ENCODE peak calls at places on chromosomes 11 and 22, in ten cellular contexts. Y, R, Z, K, L, M, O, S, J and X are unnamed samples.

GRCh38 chr22:30947821-30948454 is 20.6 kb downstream of the MORC2 start:
- DNase-seq in O (no peak), R (no peak), K (no peak), L (no peak), J (no peak), Y (no peak), M (no peak), Z (no peak), S (peak; percentile 23), X (no peak)

GRCh38 chr11:105219269-105219668 is 79.7 kb upstream of the CARD18 start:
- DNase-seq in K (no peak), M (no peak), L (no peak), S (no peak), R (no peak), Y (no peak), J (no peak), Z (no peak), O (no peak), X (no peak)

GRCh38 chr11:40882301-40882700 is 577.2 kb downstream of the LRRC4C start:
- DNase-seq in L (no peak), Y (no peak), Z (no peak), M (no peak), K (no peak), O (no peak), R (no peak), J (no peak), S (no peak), X (no peak)

GRCh38 chr22:28019360-28019759 is 100.3 kb upstream of the PITPNB start:
- DNase-seq in Z (peak; percentile 90), K (peak; percentile 61), S (peak; percentile 14), L (no peak), O (peak; percentile 93), Y (no peak), J (peak; percentile 10), R (peak; percentile 1), M (no peak), X (peak; percentile 65)

GRCh38 chr11:10934293-10934850 is 76.5 kb upstream of the ZBED5 start:
- DNase-seq in Y (peak; percentile 65), M (no peak), S (no peak), L (no peak), R (no peak), Z (peak; percentile 42), O (no peak), J (no peak), K (no peak), X (no peak)

GRCh38 chr11:1924646-1925372 is 5.3 kb downstream of the TNNT3 start:
- DNase-seq in M (no peak), Z (peak; percentile 86), O (peak; percentile 52), S (no peak), Y (no peak), L (no peak), K (no peak), R (no peak), J (no peak), X (peak; percentile 69)

GRCh38 chr11:101401245-101401644 is 182.6 kb downstream of the TRPC6 start:
- DNase-seq in J (no peak), L (no peak), Y (no peak), M (no peak), R (no peak), S (peak; percentile 29), K (no peak), O (no peak), Z (no peak), X (no peak)

GRCh38 chr11:57324886-57325734 is at the start of gene TNKS1BP1:
- DNase-seq in L (peak; percentile 93), R (peak; percentile 98), M (peak; percentile 96), K (peak; percentile 99), Z (peak; percentile 98), J (peak; percentile 98), O (peak; percentile 99), Y (peak; percentile 98), S (peak; percentile 90), X (peak; percentile 98)

GRCh38 chr11:22792497-22792896 is 37.1 kb downstream of the SVIP start:
- DNase-seq in Z (no peak), O (no peak), S (peak; percentile 73), J (no peak), L (no peak), R (no peak), Y (no peak), M (no peak), K (no peak), X (no peak)

DNA sequence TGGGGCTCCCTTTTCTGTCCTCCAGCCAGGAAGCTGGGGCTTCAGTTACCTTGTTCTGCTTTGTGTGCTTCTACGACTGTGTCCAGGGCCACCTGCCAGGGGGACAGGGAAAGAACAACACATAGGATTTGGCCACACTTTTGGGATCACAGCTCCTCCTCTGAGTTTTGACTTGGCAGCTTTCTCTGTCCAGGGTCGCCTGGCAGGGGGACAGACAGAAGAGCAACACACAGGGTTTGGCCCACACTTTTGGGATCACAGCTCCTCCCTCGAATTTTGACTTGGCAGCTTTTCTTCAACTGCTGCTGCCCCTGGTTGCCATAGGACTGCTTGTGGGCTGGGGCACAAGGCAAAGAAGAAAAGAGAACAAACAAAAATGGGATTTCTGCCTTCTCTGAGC is 19.1 kb downstream of the INCENP start:
- DNase-seq in K (no peak), S (no peak), Y (no peak), J (no peak), R (no peak), O (no peak), L (no peak), Z (peak; percentile 76), M (no peak), X (peak; percentile 42)
- TF ChIP-seq CTCF in K (no peak), S (no peak), Y (no peak), J (no peak), R (no peak), O (no peak), L (no peak), Z (no peak), M (no peak), X (no peak)

GRCh38 chr11:16883179-16883578 is 131.0 kb downstream of the PLEKHA7 start:
- DNase-seq in S (no peak), J (no peak), Z (no peak), L (no peak), O (no peak), K (no peak), M (no peak), Y (no peak), R (no peak), X (no peak)

GRCh38 chr11:16879690-16880089 is 134.5 kb downstream of the PLEKHA7 start:
- DNase-seq in Y (no peak), J (no peak), R (no peak), M (no peak), K (no peak), O (no peak), L (no peak), Z (no peak), S (no peak), X (no peak)

GRCh38 chr11:16880184-16880583 is 134.0 kb downstream of the PLEKHA7 start:
- DNase-seq in K (no peak), L (no peak), J (no peak), S (no peak), R (no peak), M (no peak), Y (no peak), Z (no peak), O (no peak), X (no peak)

GRCh38 chr11:16881074-16881709 is 133.0 kb downstream of the PLEKHA7 start:
- DNase-seq in O (peak; percentile 79), Z (peak; percentile 83), Y (no peak), S (peak; percentile 65), R (peak; percentile 67), M (no peak), K (peak; percentile 70), J (peak; percentile 72), L (no peak), X (no peak)

GRCh38 chr11:16881766-16882165 is 132.4 kb downstream of the PLEKHA7 start:
- DNase-seq in L (no peak), O (no peak), K (no peak), M (no peak), J (no peak), Y (no peak), S (no peak), Z (no peak), R (no peak), X (no peak)
- H3K4me1 ChIP-seq in L (no peaks in the 10 kb centered on the region), O (peaks cover 8% of the 10 kb centered on the region), K (peaks cover 10% of the 10 kb centered on the region), M (no peaks in the 10 kb centered on the region), J (peaks cover 41% of the 10 kb centered on the region), Y (peaks cover 10% of the 10 kb centered on the region), S (peaks cover 6% of the 10 kb centered on the region), Z (peaks cover 8% of the 10 kb centered on the region), R (peaks cover 17% of the 10 kb centered on the region), X (peaks cover 14% of the 10 kb centered on the region)

DNA sequence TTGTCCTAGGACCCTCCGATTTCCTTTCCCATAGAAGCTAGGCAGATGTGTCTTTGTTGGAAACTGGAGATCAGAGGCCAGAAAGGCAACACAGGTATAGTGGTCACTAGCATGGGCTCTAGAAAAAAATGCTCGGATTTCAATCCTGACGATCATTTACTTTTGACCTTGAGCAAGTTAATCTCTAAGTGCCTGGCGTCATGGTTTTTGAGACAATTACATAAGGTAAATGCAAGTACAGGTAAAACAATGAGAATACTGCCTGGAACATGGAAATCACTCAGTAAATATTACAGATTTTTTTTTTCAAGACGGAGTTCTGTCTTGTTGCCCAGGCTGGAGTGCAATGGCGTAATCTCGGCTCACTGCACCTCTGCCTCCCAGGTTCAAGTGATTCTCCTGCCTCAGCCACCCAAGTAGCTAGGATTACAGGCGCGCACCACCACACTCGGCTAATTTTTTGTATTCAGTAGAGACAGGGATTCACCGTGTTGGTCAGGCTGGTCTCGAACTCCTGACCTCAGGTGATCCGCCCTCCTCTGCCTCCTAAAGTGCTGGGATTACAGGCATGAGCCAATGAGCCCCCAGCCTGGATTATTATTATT is 1.1 kb upstream of the DENND5A start:
- DNase-seq in Y (no peak), R (peak; percentile 35), K (no peak), O (no peak), S (no peak), J (peak; percentile 40), Z (peak; percentile 50), L (no peak), M (no peak), X (peak; percentile 36)
- TF ChIP-seq CTCF in Y (no peak), R (no peak), K (no peak), O (no peak), S (no peak), J (no peak), Z (no peak), L (no peak), M (no peak), X (no peak)

GRCh38 chr22:41180926-41181325 is 24.2 kb upstream of the L3MBTL2 start:
- DNase-seq in M (no peak), R (no peak), Z (no peak), O (no peak), L (no peak), K (no peak), J (no peak), Y (no peak), S (no peak), X (no peak)

GRCh38 chr22:41177040-41177625 is 28.0 kb upstream of the L3MBTL2 start:
- DNase-seq in L (no peak), J (no peak), S (no peak), Y (no peak), O (no peak), R (no peak), Z (no peak), K (no peak), M (no peak), X (no peak)

GRCh38 chr22:41178425-41178975 is 26.6 kb upstream of the L3MBTL2 start:
- DNase-seq in Z (no peak), M (peak; percentile 28), L (no peak), O (peak; percentile 82), R (no peak), S (no peak), Y (no peak), K (peak; percentile 71), J (no peak), X (no peak)

GRCh38 chr22:41175546-41175945 is 29.6 kb upstream of the L3MBTL2 start:
- DNase-seq in O (no peak), Z (no peak), R (no peak), S (no peak), Y (no peak), L (no peak), J (no peak), K (no peak), M (no peak), X (no peak)

GRCh38 chr22:41177626-41178424 is 27.3 kb upstream of the L3MBTL2 start:
- DNase-seq in Z (no peak), K (no peak), O (peak; percentile 59), S (no peak), L (no peak), M (no peak), J (no peak), Y (no peak), R (no peak), X (no peak)
- H3K4me1 ChIP-seq in Z (peaks cover 11% of the 10 kb centered on the region), K (peaks cover 9% of the 10 kb centered on the region), O (peaks cover 35% of the 10 kb centered on the region), S (peaks cover 6% of the 10 kb centered on the region), L (no peaks in the 10 kb centered on the region), M (no peaks in the 10 kb centered on the region), J (no peaks in the 10 kb centered on the region), Y (no peaks in the 10 kb centered on the region), R (no peaks in the 10 kb centered on the region), X (no peaks in the 10 kb centered on the region)